ENCODE peak calls at places on chromosome 12, in six cellular contexts. U is upper lobe of left lung, G is AG10803, Z is testis, H is fibroblast of lung, Y is lower lobe of right lung. D is an unnamed sample.

GRCh38 chr12:15648564-15648963 is 140.6 kb downstream of the EPS8 start:
- DNase-seq in U (no peak), G (no peak), Z (no peak), H (no peak), Y (no peak), D (no peak)

GRCh38 chr12:58787021-58787760 is 133.1 kb downstream of the LRIG3 start:
- DNase-seq in U (no peak), G (no peak), Z (no peak), H (no peak), Y (no peak), D (no peak)

GRCh38 chr12:5789469-5789968 is 155.5 kb downstream of the ANO2 start:
- DNase-seq in U (no peak), G (peak), Z (no peak), H (peak), Y (no peak), D (no peak)

GRCh38 chr12:27696293-27696652 is at the start of gene REP15:
- DNase-seq in U (no peak), G (no peak), Z (no peak), H (no peak), Y (no peak), D (no peak)

GRCh38 chr12:2733493-2734252 is 61.1 kb upstream of the FKBP4 start:
- DNase-seq in U (no peak), G (no peak), Z (no peak), H (no peak), Y (no peak), D (no peak)

GRCh38 chr12:11651377-11651776 is 1.9 kb downstream of the ETV6 start:
- DNase-seq in U (no peak), G (no peak), Z (no peak), H (no peak), Y (no peak), D (no peak)

GRCh38 chr12:95202691-95203476 is 14.4 kb downstream of the FGD6 start:
- DNase-seq in U (no peak), G (peak), Z (no peak), H (peak), Y (no peak), D (no peak)

GRCh38 chr12:2686280-2686646 is 108.5 kb upstream of the FKBP4 start:
- DNase-seq in U (peak), G (no peak), Z (no peak), H (no peak), Y (no peak), D (no peak)

GRCh38 chr12:6553051-6553868 is 2.6 kb downstream of the IFFO1 start:
- DNase-seq in U (no peak), G (peak), Z (peak), H (peak), Y (no peak), D (no peak)

GRCh38 chr12:28966049-28966778 is 182.9 kb upstream of the FAR2 start:
- DNase-seq in U (no peak), G (no peak), Z (peak), H (peak), Y (peak), D (no peak)

GRCh38 chr12:28961948-28962384 is 187.1 kb upstream of the FAR2 start:
- DNase-seq in U (no peak), G (no peak), Z (no peak), H (peak), Y (no peak), D (no peak)

GRCh38 chr12:28958553-28959195 is 190.4 kb upstream of the FAR2 start:
- DNase-seq in U (no peak), G (peak), Z (no peak), H (peak), Y (no peak), D (no peak)

GRCh38 chr12:28967426-28967825 is 181.7 kb upstream of the FAR2 start:
- DNase-seq in U (no peak), G (no peak), Z (no peak), H (no peak), Y (no peak), D (no peak)

GRCh38 chr12:28963554-28963953 is 185.5 kb upstream of the FAR2 start:
- DNase-seq in U (no peak), G (peak), Z (no peak), H (peak), Y (no peak), D (no peak)
- TF ChIP-seq CTCF in U (peak), G (peak), Z (no peak), H (peak), Y (peak), D (no peak)

GRCh38 chr12:49189731-49190314 is 943 bp upstream of the TUBA1A start:
- DNase-seq in U (no peak), G (no peak), Z (no peak), H (peak), Y (no peak), D (no peak)
- TF ChIP-seq CTCF in U (no peak), G (no peak), Z (no peak), H (no peak), Y (no peak), D (no peak)

GRCh38 chr12:105427883-105428282 is 97.4 kb downstream of the C12orf75 start:
- DNase-seq in U (no peak), G (peak), Z (no peak), H (peak), Y (no peak), D (no peak)
- TF ChIP-seq CTCF in U (no peak), G (peak), Z (no peak), H (no peak), Y (no peak), D (no peak)

DNA sequence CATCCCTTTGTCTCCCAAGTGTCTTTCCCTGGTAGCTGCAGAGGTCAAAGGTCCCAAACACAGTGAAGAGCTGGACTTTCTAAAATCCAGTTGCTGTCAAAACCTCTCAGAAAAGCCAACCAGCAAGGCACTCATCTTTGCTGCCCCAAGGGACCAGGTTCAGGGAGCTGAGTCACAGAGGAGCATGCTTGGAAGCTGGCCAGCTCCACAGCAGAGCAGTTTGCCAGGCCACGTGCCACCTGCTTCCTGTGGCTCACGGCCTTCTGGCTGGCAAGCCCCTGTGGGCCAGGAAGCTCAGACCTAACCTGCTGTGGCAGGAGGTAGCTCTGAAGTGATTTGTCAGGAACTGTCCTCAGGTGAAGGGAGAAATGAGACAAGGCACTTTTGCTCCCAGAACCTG is 3.6 kb downstream of the ISCU start:
- DNase-seq in U (peak), G (peak), Z (peak), H (peak), Y (peak), D (peak)
- TF ChIP-seq CTCF in U (no peak), G (no peak), Z (no peak), H (no peak), Y (no peak), D (no peak)

GRCh38 chr12:93365616-93366015 is 12.1 kb upstream of the NUDT4 start:
- DNase-seq in U (no peak), G (no peak), Z (no peak), H (no peak), Y (no peak), D (no peak)

GRCh38 chr12:93366427-93366826 is 11.3 kb upstream of the NUDT4 start:
- DNase-seq in U (no peak), G (no peak), Z (no peak), H (no peak), Y (no peak), D (no peak)

GRCh38 chr12:93361159-93361919 is 16.4 kb upstream of the NUDT4 start:
- DNase-seq in U (no peak), G (peak), Z (no peak), H (peak), Y (no peak), D (no peak)

GRCh38 chr12:93368766-93369165 is 9.0 kb upstream of the NUDT4 start:
- DNase-seq in U (no peak), G (no peak), Z (no peak), H (no peak), Y (no peak), D (no peak)

DNA sequence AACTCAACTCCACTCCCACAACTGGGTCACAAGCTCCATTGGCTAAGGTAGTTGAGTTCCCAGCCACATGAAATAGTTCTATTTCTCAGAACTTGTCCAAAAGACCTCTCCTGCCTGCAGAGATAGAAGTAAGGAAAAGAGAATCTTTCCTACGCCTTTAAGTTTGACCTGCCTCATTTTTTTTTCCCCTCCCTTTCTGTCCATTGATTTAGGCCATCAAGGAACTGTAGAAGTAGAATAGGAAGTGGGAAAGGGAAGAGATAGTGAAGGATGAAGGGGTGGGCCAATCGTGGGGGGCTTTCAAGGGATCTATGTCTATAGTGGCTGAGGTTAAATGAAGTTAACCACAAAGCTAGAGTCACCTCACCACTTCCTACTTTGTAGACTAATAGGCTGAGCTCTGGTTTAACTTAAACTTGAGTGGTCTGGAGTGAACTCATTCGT is 13.8 kb upstream of the NUDT4 start:
- DNase-seq in U (no peak), G (no peak), Z (no peak), H (peak), Y (no peak), D (no peak)
- TF ChIP-seq CTCF in U (no peak), G (no peak), Z (no peak), H (no peak), Y (no peak), D (no peak)

GRCh38 chr12:107404981-107405380 is 280.6 kb upstream of the PWP1 start:
- DNase-seq in U (no peak), G (peak), Z (peak), H (peak), Y (no peak), D (no peak)
- TF ChIP-seq CTCF in U (peak), G (peak), Z (no peak), H (peak), Y (peak), D (peak)

D was measured in CD14-positive monocyte.